ENCODE peak calls at places on chromosomes 3 and 15, in ten cellular contexts. One of them, this sample, is unnamed.

GRCh38 chr3:196008929-196009328 is 73.0 kb downstream of the TFRC start:
- DNase-seq in activated T-cell treated with anti-CD3 and anti-CD28 coated beads for 24 hours: no peak
- DNase-seq in activated CD4-positive, alpha-beta T cell treated with anti-CD3 and anti-CD28 coated beads for 24 hours: no peak
- DNase-seq in AG10803: no peak
- DNase-seq in EH: no peak
- DNase-seq in Calu3: no peak
- DNase-seq in ascending aorta: no peak
- DNase-seq in activated T-helper 9 cell treated with anti-CD3 and anti-CD28 coated beads, Interleukin-2, amount 50 U/mL, for 16 hours: no peak
- DNase-seq in RWPE1: no peak
- DNase-seq in NCI-H2171 treated with DMSO at 0.1 percent for 48 hours: no peak
- DNase-seq in this sample: no peak

GRCh38 chr15:56871180-56871579 is 47.3 kb upstream of the TCF12 start:
- DNase-seq in activated T-cell treated with anti-CD3 and anti-CD28 coated beads for 24 hours: no peak
- DNase-seq in activated CD4-positive, alpha-beta T cell treated with anti-CD3 and anti-CD28 coated beads for 24 hours: no peak
- DNase-seq in AG10803: peak
- DNase-seq in EH: peak
- DNase-seq in Calu3: peak
- DNase-seq in ascending aorta: no peak
- DNase-seq in activated T-helper 9 cell treated with anti-CD3 and anti-CD28 coated beads, Interleukin-2, amount 50 U/mL, for 16 hours: no peak
- DNase-seq in RWPE1: peak
- DNase-seq in NCI-H2171 treated with DMSO at 0.1 percent for 48 hours: no peak
- DNase-seq in this sample: peak

GRCh38 chr15:55993804-55994539 is 560 bp upstream of the NEDD4 start:
- DNase-seq in activated T-cell treated with anti-CD3 and anti-CD28 coated beads for 24 hours: no peak
- DNase-seq in activated CD4-positive, alpha-beta T cell treated with anti-CD3 and anti-CD28 coated beads for 24 hours: no peak
- DNase-seq in AG10803: peak
- DNase-seq in EH: peak
- DNase-seq in Calu3: no peak
- DNase-seq in ascending aorta: no peak
- DNase-seq in activated T-helper 9 cell treated with anti-CD3 and anti-CD28 coated beads, Interleukin-2, amount 50 U/mL, for 16 hours: no peak
- DNase-seq in RWPE1: peak
- DNase-seq in NCI-H2171 treated with DMSO at 0.1 percent for 48 hours: peak
- DNase-seq in this sample: peak

GRCh38 chr3:160756907-160757623 is 1.0 kb downstream of the PPM1L start:
- DNase-seq in activated T-cell treated with anti-CD3 and anti-CD28 coated beads for 24 hours: no peak
- DNase-seq in activated CD4-positive, alpha-beta T cell treated with anti-CD3 and anti-CD28 coated beads for 24 hours: peak
- DNase-seq in AG10803: no peak
- DNase-seq in EH: no peak
- DNase-seq in Calu3: peak
- DNase-seq in ascending aorta: no peak
- DNase-seq in activated T-helper 9 cell treated with anti-CD3 and anti-CD28 coated beads, Interleukin-2, amount 50 U/mL, for 16 hours: no peak
- DNase-seq in RWPE1: no peak
- DNase-seq in NCI-H2171 treated with DMSO at 0.1 percent for 48 hours: peak
- DNase-seq in this sample: no peak

GRCh38 chr3:127501177-127501576 is 89.4 kb downstream of the TPRA1 start:
- DNase-seq in activated T-cell treated with anti-CD3 and anti-CD28 coated beads for 24 hours: no peak
- DNase-seq in activated CD4-positive, alpha-beta T cell treated with anti-CD3 and anti-CD28 coated beads for 24 hours: no peak
- DNase-seq in AG10803: no peak
- DNase-seq in EH: no peak
- DNase-seq in Calu3: no peak
- DNase-seq in ascending aorta: no peak
- DNase-seq in activated T-helper 9 cell treated with anti-CD3 and anti-CD28 coated beads, Interleukin-2, amount 50 U/mL, for 16 hours: no peak
- DNase-seq in RWPE1: no peak
- DNase-seq in NCI-H2171 treated with DMSO at 0.1 percent for 48 hours: no peak
- DNase-seq in this sample: no peak

GRCh38 chr15:39140060-39140604 is 440.7 kb upstream of the THBS1 start:
- DNase-seq in activated T-cell treated with anti-CD3 and anti-CD28 coated beads for 24 hours: no peak
- DNase-seq in activated CD4-positive, alpha-beta T cell treated with anti-CD3 and anti-CD28 coated beads for 24 hours: no peak
- DNase-seq in AG10803: peak
- DNase-seq in EH: peak
- DNase-seq in Calu3: no peak
- DNase-seq in ascending aorta: no peak
- DNase-seq in activated T-helper 9 cell treated with anti-CD3 and anti-CD28 coated beads, Interleukin-2, amount 50 U/mL, for 16 hours: no peak
- DNase-seq in RWPE1: no peak
- DNase-seq in NCI-H2171 treated with DMSO at 0.1 percent for 48 hours: peak
- DNase-seq in this sample: peak

GRCh38 chr3:97952280-97952679 is 20.0 kb downstream of the RIOX2 start:
- DNase-seq in activated T-cell treated with anti-CD3 and anti-CD28 coated beads for 24 hours: no peak
- DNase-seq in activated CD4-positive, alpha-beta T cell treated with anti-CD3 and anti-CD28 coated beads for 24 hours: no peak
- DNase-seq in AG10803: peak
- DNase-seq in EH: peak
- DNase-seq in Calu3: no peak
- DNase-seq in ascending aorta: no peak
- DNase-seq in activated T-helper 9 cell treated with anti-CD3 and anti-CD28 coated beads, Interleukin-2, amount 50 U/mL, for 16 hours: no peak
- DNase-seq in RWPE1: no peak
- DNase-seq in NCI-H2171 treated with DMSO at 0.1 percent for 48 hours: no peak
- DNase-seq in this sample: peak

GRCh38 chr3:150544040-150544439 is 2.3 kb downstream of the SERP1 start:
- DNase-seq in activated T-cell treated with anti-CD3 and anti-CD28 coated beads for 24 hours: no peak
- DNase-seq in activated CD4-positive, alpha-beta T cell treated with anti-CD3 and anti-CD28 coated beads for 24 hours: no peak
- DNase-seq in AG10803: peak
- DNase-seq in EH: peak
- DNase-seq in Calu3: no peak
- DNase-seq in ascending aorta: no peak
- DNase-seq in activated T-helper 9 cell treated with anti-CD3 and anti-CD28 coated beads, Interleukin-2, amount 50 U/mL, for 16 hours: no peak
- DNase-seq in RWPE1: peak
- DNase-seq in NCI-H2171 treated with DMSO at 0.1 percent for 48 hours: no peak
- DNase-seq in this sample: peak

GRCh38 chr3:108462899-108463298 is 47.5 kb downstream of the MYH15 start:
- DNase-seq in activated T-cell treated with anti-CD3 and anti-CD28 coated beads for 24 hours: no peak
- DNase-seq in activated CD4-positive, alpha-beta T cell treated with anti-CD3 and anti-CD28 coated beads for 24 hours: no peak
- DNase-seq in AG10803: peak
- DNase-seq in EH: peak
- DNase-seq in Calu3: no peak
- DNase-seq in ascending aorta: no peak
- DNase-seq in activated T-helper 9 cell treated with anti-CD3 and anti-CD28 coated beads, Interleukin-2, amount 50 U/mL, for 16 hours: no peak
- DNase-seq in RWPE1: no peak
- DNase-seq in NCI-H2171 treated with DMSO at 0.1 percent for 48 hours: no peak
- DNase-seq in this sample: no peak

GRCh38 chr3:46971742-46972141 is 4.8 kb downstream of the CCDC12 start:
- DNase-seq in activated T-cell treated with anti-CD3 and anti-CD28 coated beads for 24 hours: no peak
- DNase-seq in activated CD4-positive, alpha-beta T cell treated with anti-CD3 and anti-CD28 coated beads for 24 hours: no peak
- DNase-seq in AG10803: no peak
- DNase-seq in EH: no peak
- DNase-seq in Calu3: no peak
- DNase-seq in ascending aorta: no peak
- DNase-seq in activated T-helper 9 cell treated with anti-CD3 and anti-CD28 coated beads, Interleukin-2, amount 50 U/mL, for 16 hours: no peak
- DNase-seq in RWPE1: no peak
- DNase-seq in NCI-H2171 treated with DMSO at 0.1 percent for 48 hours: no peak
- DNase-seq in this sample: no peak

GRCh38 chr15:39579487-39580116 is 1.3 kb upstream of the THBS1 start:
- DNase-seq in activated T-cell treated with anti-CD3 and anti-CD28 coated beads for 24 hours: no peak
- DNase-seq in activated CD4-positive, alpha-beta T cell treated with anti-CD3 and anti-CD28 coated beads for 24 hours: no peak
- DNase-seq in AG10803: peak
- DNase-seq in EH: peak
- DNase-seq in Calu3: peak
- DNase-seq in ascending aorta: no peak
- DNase-seq in activated T-helper 9 cell treated with anti-CD3 and anti-CD28 coated beads, Interleukin-2, amount 50 U/mL, for 16 hours: no peak
- DNase-seq in RWPE1: peak
- DNase-seq in NCI-H2171 treated with DMSO at 0.1 percent for 48 hours: peak
- DNase-seq in this sample: peak

GRCh38 chr3:45362161-45362560 is 26.2 kb upstream of the LARS2 start:
- DNase-seq in activated T-cell treated with anti-CD3 and anti-CD28 coated beads for 24 hours: no peak
- DNase-seq in activated CD4-positive, alpha-beta T cell treated with anti-CD3 and anti-CD28 coated beads for 24 hours: no peak
- DNase-seq in AG10803: no peak
- DNase-seq in EH: no peak
- DNase-seq in Calu3: no peak
- DNase-seq in ascending aorta: no peak
- DNase-seq in activated T-helper 9 cell treated with anti-CD3 and anti-CD28 coated beads, Interleukin-2, amount 50 U/mL, for 16 hours: no peak
- DNase-seq in RWPE1: no peak
- DNase-seq in NCI-H2171 treated with DMSO at 0.1 percent for 48 hours: no peak
- DNase-seq in this sample: no peak

GRCh38 chr3:164641071-164641470 is 437.2 kb downstream of the SI start:
- DNase-seq in activated T-cell treated with anti-CD3 and anti-CD28 coated beads for 24 hours: no peak
- DNase-seq in activated CD4-positive, alpha-beta T cell treated with anti-CD3 and anti-CD28 coated beads for 24 hours: no peak
- DNase-seq in AG10803: peak
- DNase-seq in EH: peak
- DNase-seq in Calu3: no peak
- DNase-seq in ascending aorta: no peak
- DNase-seq in activated T-helper 9 cell treated with anti-CD3 and anti-CD28 coated beads, Interleukin-2, amount 50 U/mL, for 16 hours: no peak
- DNase-seq in RWPE1: no peak
- DNase-seq in NCI-H2171 treated with DMSO at 0.1 percent for 48 hours: no peak
- DNase-seq in this sample: peak